ENCODE peak calls at places on chromosomes 5 and 9, in five cellular contexts. One of them, this sample, is unnamed.

GRCh38 chr5:177498013-177498847 is 826 bp upstream of the PDLIM7 start:
- DNase-seq in GM19239: no peak
- DNase-seq in NCI-H2081: no peak
- DNase-seq in amniotic stem cell: no peak
- DNase-seq in iris pigment epithelial cell: peak; percentile 43
- DNase-seq in this sample: no peak

GRCh38 chr9:135504262-135505229 is 4.1 kb downstream of the MRPS2 start:
- DNase-seq in amniotic stem cell: no peak
- DNase-seq in NCI-H2081: peak; percentile 5
- DNase-seq in GM19239: peak; percentile 67
- DNase-seq in iris pigment epithelial cell: peak; percentile 65
- DNase-seq in this sample: peak; percentile 80

GRCh38 chr5:31753700-31754461 is 115.0 kb downstream of the PDZD2 start:
- DNase-seq in amniotic stem cell: no peak
- DNase-seq in GM19239: no peak
- DNase-seq in iris pigment epithelial cell: no peak
- DNase-seq in NCI-H2081: peak; percentile 42
- DNase-seq in this sample: no peak

GRCh38 chr5:36832274-36832673 is 44.3 kb upstream of the NIPBL start:
- DNase-seq in NCI-H2081: no peak
- DNase-seq in amniotic stem cell: no peak
- DNase-seq in iris pigment epithelial cell: no peak
- DNase-seq in GM19239: no peak
- DNase-seq in this sample: no peak

GRCh38 chr5:137453476-137454080 is 45.5 kb downstream of the SPOCK1 start:
- DNase-seq in iris pigment epithelial cell: peak; percentile 39
- DNase-seq in GM19239: no peak
- DNase-seq in NCI-H2081: no peak
- DNase-seq in amniotic stem cell: peak; percentile 42
- DNase-seq in this sample: no peak

GRCh38 chr9:128818839-128819715 is 777 bp downstream of the ENDOG start:
- DNase-seq in iris pigment epithelial cell: no peak
- DNase-seq in NCI-H2081: peak; percentile 61
- DNase-seq in GM19239: peak; percentile 48
- DNase-seq in amniotic stem cell: no peak
- DNase-seq in this sample: peak; percentile 72

GRCh38 chr5:163248333-163248732 is 189.1 kb upstream of the CCNG1 start:
- DNase-seq in GM19239: no peak
- DNase-seq in amniotic stem cell: no peak
- DNase-seq in NCI-H2081: no peak
- DNase-seq in iris pigment epithelial cell: no peak
- DNase-seq in this sample: no peak

GRCh38 chr5:74034738-74035137 is 408.7 kb downstream of the ARHGEF28 start:
- DNase-seq in NCI-H2081: no peak
- DNase-seq in amniotic stem cell: no peak
- DNase-seq in iris pigment epithelial cell: peak; percentile 85
- DNase-seq in GM19239: no peak
- DNase-seq in this sample: no peak

GRCh38 chr9:91341749-91342148 is 20.0 kb downstream of the AUH start:
- DNase-seq in NCI-H2081: no peak
- DNase-seq in iris pigment epithelial cell: no peak
- DNase-seq in amniotic stem cell: no peak
- DNase-seq in GM19239: no peak
- DNase-seq in this sample: no peak